ENCODE peak calls at places on chromosomes 11 and 22, in eight cellular contexts. N is fibroblast of lung; F is substantia nigra; D is CD4-positive, CD25-positive, alpha-beta regulatory T cell; L is K562; A is stomach; U is esophagus squamous epithelium; W is spleen. X is an unnamed sample.

GRCh38 chr11:119107538-119108150 is 500 bp downstream of the C2CD2L start:
- DNase-seq in N (no peak), F (no peak), D (no peak), L (no peak), A (no peak), U (no peak), W (no peak), X (no peak)

GRCh38 chr11:84963240-84963639 is 663.9 kb downstream of the DLG2 start:
- DNase-seq in N (peak), F (no peak), D (no peak), L (no peak), A (no peak), U (no peak), W (no peak), X (no peak)

GRCh38 chr11:15038963-15039362 is 34.4 kb upstream of the CALCB start:
- DNase-seq in N (peak), F (no peak), D (no peak), L (no peak), A (no peak), U (no peak), W (no peak), X (no peak)

GRCh38 chr22:21443735-21444421 is 23.3 kb upstream of the TMEM191C start:
- DNase-seq in N (no peak), F (no peak), D (no peak), L (no peak), A (peak), U (no peak), W (peak), X (no peak)

GRCh38 chr22:49534386-49534785 is 293.3 kb downstream of the BRD1 start:
- DNase-seq in N (no peak), F (no peak), D (no peak), L (no peak), A (no peak), U (no peak), W (peak), X (no peak)

GRCh38 chr22:46774456-46775363 is 12.3 kb downstream of the TBC1D22A start:
- DNase-seq in N (no peak), F (no peak), D (no peak), L (no peak), A (no peak), U (no peak), W (peak), X (no peak)

GRCh38 chr11:64226507-64227051 is 505 bp downstream of the NUDT22 start:
- DNase-seq in N (no peak), F (no peak), D (peak), L (peak), A (peak), U (no peak), W (peak), X (no peak)

GRCh38 chr11:43071338-43071737 is 240.5 kb upstream of the API5 start:
- DNase-seq in N (no peak), F (no peak), D (no peak), L (no peak), A (no peak), U (no peak), W (no peak), X (no peak)

GRCh38 chr22:20413217-20414058 is 19.5 kb downstream of the ZNF74 start:
- DNase-seq in N (no peak), F (no peak), D (no peak), L (no peak), A (no peak), U (no peak), W (peak), X (no peak)

GRCh38 chr11:8748317-8748716 is 65.7 kb downstream of the RPL27A start:
- DNase-seq in N (no peak), F (no peak), D (no peak), L (no peak), A (no peak), U (no peak), W (no peak), X (no peak)

GRCh38 chr11:8745431-8745986 is 62.9 kb downstream of the RPL27A start:
- DNase-seq in N (peak), F (no peak), D (no peak), L (no peak), A (no peak), U (no peak), W (no peak), X (no peak)

GRCh38 chr11:8746575-8746974 is 64.0 kb downstream of the RPL27A start:
- DNase-seq in N (no peak), F (no peak), D (no peak), L (no peak), A (no peak), U (no peak), W (no peak), X (no peak)

GRCh38 chr11:8749202-8749601 is 66.6 kb downstream of the RPL27A start:
- DNase-seq in N (no peak), F (no peak), D (no peak), L (no peak), A (no peak), U (no peak), W (no peak), X (no peak)

DNA sequence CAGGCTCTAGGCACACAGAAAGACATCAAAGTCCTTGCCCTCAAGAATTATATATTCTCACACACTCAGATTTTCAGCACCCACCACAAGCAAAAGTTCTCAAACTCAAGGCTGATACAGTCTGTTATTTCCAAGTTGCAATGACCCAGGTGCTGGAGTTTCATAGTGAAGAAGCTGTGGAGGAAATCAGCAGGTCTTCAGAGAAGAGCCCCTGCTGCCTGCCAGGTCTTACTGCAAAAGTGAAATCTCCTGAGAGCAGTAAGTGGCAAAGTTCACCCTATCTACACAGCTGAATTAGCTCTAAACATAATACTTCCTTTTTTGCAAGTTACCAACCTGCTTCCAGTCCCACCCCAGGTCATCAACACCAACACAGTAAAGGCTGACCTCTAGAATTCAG is 64.6 kb downstream of the RPL27A start:
- DNase-seq in N (no peak), F (no peak), D (no peak), L (no peak), A (no peak), U (no peak), W (no peak), X (no peak)
- H3K27ac ChIP-seq in N (no peak), F (no peak), D (no peak), L (no peak), A (no peak), U (no peak), W (no peak), X (no peak)

GRCh38 chr11:66016793-66017177 is 5.0 kb downstream of the CST6 start:
- DNase-seq in N (no peak), F (no peak), D (no peak), L (no peak), A (no peak), U (no peak), W (no peak), X (no peak)
- H3K27ac ChIP-seq in N (no peak), F (no peak), D (no peak), L (no peak), A (no peak), U (no peak), W (no peak), X (no peak)

DNA sequence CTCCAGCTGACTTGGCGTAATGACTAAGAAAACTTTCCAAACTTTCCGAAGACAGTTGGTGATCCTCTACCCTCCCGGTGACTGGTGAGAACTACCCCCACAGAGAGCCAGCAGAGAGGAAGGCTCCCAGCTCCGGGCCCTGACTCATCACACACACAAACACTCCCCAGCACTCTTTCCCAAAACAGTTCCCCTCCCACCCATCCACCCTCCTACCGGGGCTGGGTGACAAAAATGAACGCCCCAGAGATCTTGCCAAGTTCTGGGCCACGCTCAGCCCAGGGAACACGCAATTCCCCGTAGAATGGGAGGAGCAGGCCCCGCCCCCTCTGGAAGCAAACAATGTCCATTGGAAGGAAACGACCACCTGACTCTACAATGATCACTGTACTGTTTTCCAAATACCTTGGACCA is 21.3 kb upstream of the JAM3 start:
- DNase-seq in N (peak), F (no peak), D (no peak), L (no peak), A (no peak), U (no peak), W (peak), X (no peak)
- H3K27ac ChIP-seq in N (peak), F (no peak), D (no peak), L (no peak), A (no peak), U (peak), W (no peak), X (no peak)

GRCh38 chr22:36765131-36765942 is 10.6 kb downstream of the IFT27 start:
- DNase-seq in N (no peak), F (no peak), D (no peak), L (no peak), A (no peak), U (no peak), W (peak), X (no peak)
- H3K27ac ChIP-seq in N (no peak), F (no peak), D (no peak), L (no peak), A (no peak), U (no peak), W (no peak), X (no peak)

DNA sequence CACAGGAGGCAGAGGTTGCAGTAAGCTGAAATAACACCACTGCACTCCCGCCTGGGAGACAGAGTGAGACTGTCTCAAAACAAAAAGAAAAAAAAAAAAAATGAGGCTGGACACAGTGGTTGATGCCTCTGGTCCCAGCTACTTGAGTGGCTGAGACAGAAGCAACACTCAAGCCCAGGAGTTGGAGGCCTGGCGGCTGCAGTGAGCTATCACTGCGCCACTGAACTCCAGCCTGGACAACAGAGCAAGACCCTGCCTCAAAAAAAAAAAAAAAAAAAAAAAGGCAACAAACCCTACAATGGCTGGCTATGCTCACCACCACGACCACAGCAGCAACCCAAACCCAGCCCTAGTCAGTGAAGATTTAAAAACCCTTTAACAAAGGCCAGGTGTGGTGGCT is 8.2 kb downstream of the NAP1L4 start:
- DNase-seq in N (no peak), F (no peak), D (no peak), L (no peak), A (no peak), U (no peak), W (no peak), X (no peak)
- H3K27ac ChIP-seq in N (no peak), F (no peak), D (peak), L (no peak), A (no peak), U (no peak), W (no peak), X (no peak)

GRCh38 chr11:61968758-61969390 is 1.4 kb upstream of the FTH1 start:
- DNase-seq in N (no peak), F (no peak), D (no peak), L (no peak), A (peak), U (no peak), W (peak), X (no peak)
- H3K27ac ChIP-seq in N (peak), F (peak), D (no peak), L (peak), A (peak), U (peak), W (peak), X (peak)

DNA sequence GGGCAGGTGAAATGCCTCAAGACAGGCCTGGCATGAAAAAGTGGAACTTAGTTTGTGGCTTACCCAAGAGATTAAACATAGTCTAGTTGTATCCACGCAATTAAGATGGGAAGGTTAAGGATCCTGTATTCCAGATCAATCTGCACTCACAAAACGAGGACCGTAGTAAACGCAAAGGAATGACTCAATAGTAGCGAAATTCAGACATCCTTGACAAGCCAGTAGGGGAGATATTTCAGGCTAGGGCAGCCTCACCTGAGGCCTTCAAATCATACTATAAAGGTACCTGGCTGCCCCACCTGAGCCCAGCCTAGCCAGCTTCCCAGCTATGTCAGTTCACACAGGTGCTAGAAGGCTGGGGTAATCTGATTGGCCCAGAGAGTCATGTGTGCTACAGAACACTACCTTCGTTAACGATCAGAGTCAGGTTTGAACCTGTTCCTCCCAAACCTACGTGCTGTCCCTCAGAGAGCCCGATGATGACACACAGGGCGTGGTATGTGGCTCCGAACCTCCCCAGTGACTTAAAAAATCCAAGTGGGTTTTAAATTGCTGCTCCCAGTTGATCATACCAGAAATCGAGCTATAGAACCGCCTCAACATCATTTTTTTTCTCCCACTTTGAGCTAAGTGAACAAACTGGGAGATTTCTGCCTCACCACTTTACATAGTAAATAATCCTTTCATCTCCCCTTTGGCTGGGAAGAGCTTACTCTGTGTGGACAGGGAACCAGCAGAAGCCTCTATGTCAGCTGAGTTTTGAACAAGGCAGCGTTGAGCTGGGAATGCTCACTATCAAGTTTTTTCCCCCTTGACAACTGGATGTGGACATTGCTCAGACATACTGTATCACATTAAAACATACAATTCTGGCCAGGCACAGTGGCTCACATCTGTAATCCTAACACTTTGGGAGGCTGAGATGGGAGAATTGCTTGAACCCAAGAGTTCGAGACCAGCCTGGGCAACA is 46.3 kb downstream of the AHNAK start:
- DNase-seq in N (no peak), F (no peak), D (no peak), L (peak), A (no peak), U (no peak), W (no peak), X (peak)
- H3K27ac ChIP-seq in N (no peak), F (no peak), D (no peak), L (peak), A (no peak), U (peak), W (no peak), X (peak)

DNA sequence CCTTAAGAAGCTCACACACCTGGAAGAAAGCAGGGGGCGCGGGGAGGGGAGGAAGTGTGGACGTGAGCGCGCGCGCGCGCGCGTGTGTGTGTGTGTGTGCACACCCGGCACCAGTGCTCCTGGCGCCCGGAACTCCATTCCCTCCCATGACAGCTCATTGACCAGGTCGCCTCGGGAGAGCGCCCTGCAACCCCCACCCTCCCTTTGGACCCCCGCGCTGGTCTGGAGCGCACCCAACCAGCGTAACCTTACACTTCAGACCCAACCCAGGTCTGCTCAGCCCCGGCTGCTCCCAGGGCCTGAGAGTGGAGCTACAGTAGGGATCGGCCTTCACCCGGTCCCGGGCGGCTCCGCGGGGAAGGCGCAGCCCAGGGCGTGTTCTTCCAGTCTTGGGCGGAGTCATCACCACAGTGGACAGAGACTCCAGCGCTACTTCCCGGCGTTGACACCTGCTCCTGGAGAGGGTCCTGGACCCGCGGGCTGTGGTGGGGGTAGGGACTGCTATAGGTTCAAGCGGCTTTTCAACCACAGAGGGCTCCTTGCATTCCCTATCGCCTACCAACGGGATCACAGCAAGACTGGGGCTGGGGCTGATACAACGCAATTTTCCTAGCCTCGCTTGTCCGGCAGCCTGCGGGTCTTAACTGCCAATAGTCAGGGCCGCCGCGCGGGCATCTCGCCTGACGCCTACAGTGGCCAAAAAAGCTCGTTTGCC is 1.4 kb downstream of the GALNT18 start:
- DNase-seq in N (peak), F (no peak), D (no peak), L (no peak), A (peak), U (no peak), W (peak), X (no peak)
- H3K27ac ChIP-seq in N (no peak), F (peak), D (no peak), L (no peak), A (no peak), U (peak), W (no peak), X (peak)

DNA sequence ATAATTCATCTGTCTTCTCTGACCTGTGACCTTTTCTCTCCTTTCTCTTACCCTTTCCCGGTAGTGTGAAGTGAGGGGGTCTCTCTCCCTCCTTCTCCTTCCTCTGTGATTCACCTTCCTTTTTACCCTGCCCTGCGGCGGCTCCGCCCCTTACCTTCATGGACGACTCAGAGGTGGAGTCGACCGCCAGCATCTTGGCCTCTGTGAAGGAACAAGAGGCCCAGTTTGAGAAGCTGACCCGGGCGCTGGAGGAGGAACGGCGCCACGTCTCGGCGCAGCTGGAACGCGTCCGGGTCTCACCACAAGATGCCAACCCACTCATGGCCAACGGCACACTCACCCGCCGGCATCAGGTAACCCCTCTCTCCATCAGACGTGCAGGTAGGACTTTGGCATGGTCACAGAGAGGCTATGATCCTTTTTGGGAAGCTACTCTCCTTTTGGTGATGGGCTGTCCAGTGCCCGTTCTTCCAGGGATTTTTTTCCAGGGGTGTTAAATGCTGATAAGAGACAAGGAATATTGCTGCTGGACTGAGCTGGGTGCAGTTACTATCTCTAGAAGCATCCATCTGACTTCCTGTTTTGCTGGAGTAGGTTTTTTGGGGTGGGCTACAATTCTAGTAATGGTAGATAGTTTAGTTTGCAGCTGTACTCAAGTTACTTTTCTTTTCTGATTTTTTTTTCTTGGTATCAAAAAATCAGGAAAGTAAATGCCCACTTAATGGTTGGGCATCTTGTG is 29.9 kb downstream of the CTNND1 start:
- DNase-seq in N (no peak), F (no peak), D (no peak), L (no peak), A (no peak), U (no peak), W (peak), X (no peak)
- H3K27ac ChIP-seq in N (no peak), F (no peak), D (peak), L (peak), A (peak), U (peak), W (peak), X (peak)

GRCh38 chr22:24142831-24143230 is 38.5 kb upstream of the SUSD2 start:
- DNase-seq in N (no peak), F (no peak), D (no peak), L (no peak), A (peak), U (no peak), W (no peak), X (no peak)
- H3K27ac ChIP-seq in N (no peak), F (no peak), D (no peak), L (no peak), A (no peak), U (peak), W (no peak), X (no peak)

X was measured in epithelial cell of prostate.